ENCODE peak calls at places on chromosomes 1 and 21, in six cellular contexts. R, D, Y, A, J and T are unnamed samples.

GRCh38 chr1:74952786-74953185 is 181.4 kb upstream of the LHX8 start:
- DNase-seq in R (no peak), Y (no peak), A (no peak), J (no peak), D (no peak), T (no peak)

GRCh38 chr1:111164151-111164550 is 24.1 kb downstream of the CEPT1 start:
- DNase-seq in A (no peak), Y (no peak), D (no peak), J (no peak), R (no peak), T (no peak)

GRCh38 chr1:213201380-213202155 is 150.5 kb downstream of the RPS6KC1 start:
- DNase-seq in D (no peak), A (no peak), R (no peak), Y (no peak), J (no peak), T (no peak)

GRCh38 chr1:7380712-7381111 is 390.4 kb upstream of the VAMP3 start:
- DNase-seq in J (no peak), A (no peak), R (no peak), D (no peak), Y (no peak), T (no peak)

GRCh38 chr1:152049291-152050073 is 12.7 kb upstream of the S100A11 start:
- DNase-seq in D (no peak), Y (no peak), R (no peak), A (no peak), J (no peak), T (no peak)

GRCh38 chr1:234771642-234772344 is 161.8 kb upstream of the IRF2BP2 start:
- DNase-seq in D (no peak), J (no peak), Y (no peak), R (no peak), A (no peak), T (no peak)

GRCh38 chr1:154442006-154442740 is 37.0 kb downstream of the IL6R start:
- DNase-seq in A (no peak), R (no peak), Y (no peak), D (no peak), J (no peak), T (no peak)

GRCh38 chr1:237901284-237901870 is 10.7 kb upstream of the ZP4 start:
- DNase-seq in D (no peak), R (no peak), Y (no peak), J (no peak), A (no peak), T (no peak)

GRCh38 chr1:18681423-18681835 is 50.8 kb downstream of the PAX7 start:
- DNase-seq in J (no peak), D (no peak), R (no peak), Y (no peak), A (peak; percentile 33), T (peak; percentile 41)

GRCh38 chr1:37575692-37576091 is 19.0 kb downstream of the DNALI1 start:
- DNase-seq in D (no peak), A (no peak), Y (no peak), R (no peak), J (no peak), T (no peak)

GRCh38 chr1:59499956-59500569 is 203.2 kb downstream of the FGGY start:
- DNase-seq in A (no peak), D (no peak), R (no peak), J (no peak), Y (no peak), T (no peak)

GRCh38 chr1:203223012-203223775 is 6.3 kb downstream of the CHIT1 start:
- DNase-seq in A (no peak), D (no peak), Y (no peak), R (no peak), J (no peak), T (no peak)

GRCh38 chr1:208242186-208242585 is 2.0 kb downstream of the PLXNA2 start:
- DNase-seq in Y (no peak), J (no peak), D (no peak), R (no peak), A (no peak), T (no peak)

GRCh38 chr1:117618450-117619122 is 12.7 kb downstream of the TENT5C start:
- DNase-seq in A (no peak), D (no peak), Y (no peak), J (no peak), R (no peak), T (no peak)

GRCh38 chr21:44332383-44332782 is 6.8 kb downstream of the CFAP410 start:
- DNase-seq in Y (no peak), R (no peak), A (no peak), D (no peak), J (no peak), T (no peak)

GRCh38 chr1:88276158-88276557 is 407.9 kb upstream of the PKN2 start:
- DNase-seq in R (no peak), Y (no peak), J (no peak), D (no peak), A (no peak), T (no peak)

GRCh38 chr21:25953196-25953595 is 217.4 kb downstream of the APP start:
- DNase-seq in R (no peak), J (no peak), A (no peak), Y (no peak), D (no peak), T (no peak)

GRCh38 chr1:164716992-164717703 is 158.2 kb downstream of the PBX1 start:
- DNase-seq in J (no peak), Y (no peak), R (no peak), D (no peak), A (no peak), T (no peak)

GRCh38 chr1:83545450-83545849 is 453.5 kb downstream of the TTLL7 start:
- DNase-seq in R (no peak), J (no peak), Y (no peak), A (no peak), D (no peak), T (no peak)

GRCh38 chr1:59143824-59144223 is 153.1 kb upstream of the FGGY start:
- DNase-seq in R (no peak), Y (no peak), A (no peak), D (no peak), J (no peak), T (no peak)